ENCODE peak calls at places on chromosomes 12 and 14, in seven cellular contexts. One of them, this sample, is unnamed.

GRCh38 chr14:103008768-103009342 is 48.5 kb downstream of the CDC42BPB start:
- DNase-seq in GM12891: no peak
- DNase-seq in SK-N-SH: no peak
- DNase-seq in K562: no peak
- DNase-seq in GM12878: no peak
- DNase-seq in H1: no peak
- DNase-seq in HepG2: no peak
- DNase-seq in this sample: no peak

GRCh38 chr12:106267535-106267934 is 19.7 kb upstream of the CKAP4 start:
- DNase-seq in H1: no peak
- DNase-seq in SK-N-SH: no peak
- DNase-seq in GM12878: no peak
- DNase-seq in HepG2: no peak
- DNase-seq in GM12891: no peak
- DNase-seq in K562: no peak
- DNase-seq in this sample: no peak

GRCh38 chr12:31368666-31369361 is 42.9 kb upstream of the SINHCAF start:
- DNase-seq in GM12891: no peak
- DNase-seq in GM12878: no peak
- DNase-seq in H1: peak; percentile 56
- DNase-seq in K562: no peak
- DNase-seq in HepG2: no peak
- DNase-seq in SK-N-SH: no peak
- DNase-seq in this sample: no peak

GRCh38 chr12:122366685-122367475 is 55.6 kb downstream of the CLIP1 start:
- DNase-seq in GM12878: no peak
- DNase-seq in SK-N-SH: no peak
- DNase-seq in K562: peak; percentile 46
- DNase-seq in HepG2: peak; percentile 84
- DNase-seq in GM12891: no peak
- DNase-seq in H1: no peak
- DNase-seq in this sample: no peak

GRCh38 chr14:51668870-51669269 is 17.2 kb downstream of the FRMD6 start:
- DNase-seq in HepG2: no peak
- DNase-seq in GM12878: no peak
- DNase-seq in SK-N-SH: no peak
- DNase-seq in GM12891: no peak
- DNase-seq in K562: no peak
- DNase-seq in H1: no peak
- DNase-seq in this sample: no peak

GRCh38 chr14:38210168-38210567 is 2.5 kb downstream of the SSTR1 start:
- DNase-seq in GM12891: no peak
- DNase-seq in K562: no peak
- DNase-seq in H1: no peak
- DNase-seq in GM12878: no peak
- DNase-seq in HepG2: no peak
- DNase-seq in SK-N-SH: no peak
- DNase-seq in this sample: no peak

GRCh38 chr12:68100241-68100640 is 59.3 kb downstream of the IFNG start:
- DNase-seq in SK-N-SH: no peak
- DNase-seq in K562: no peak
- DNase-seq in H1: no peak
- DNase-seq in GM12878: no peak
- DNase-seq in GM12891: no peak
- DNase-seq in HepG2: no peak
- DNase-seq in this sample: no peak

GRCh38 chr12:65525501-65526141 is 247.1 kb downstream of the MSRB3 start:
- DNase-seq in SK-N-SH: no peak
- DNase-seq in GM12891: no peak
- DNase-seq in HepG2: no peak
- DNase-seq in H1: no peak
- DNase-seq in GM12878: no peak
- DNase-seq in K562: no peak
- DNase-seq in this sample: no peak

GRCh38 chr14:94728950-94729349 is 41.0 kb downstream of the GSC start:
- DNase-seq in SK-N-SH: no peak
- DNase-seq in K562: no peak
- DNase-seq in GM12891: no peak
- DNase-seq in HepG2: no peak
- DNase-seq in H1: no peak
- DNase-seq in GM12878: no peak
- DNase-seq in this sample: no peak

GRCh38 chr12:93653712-93654111 is 23.5 kb upstream of the CRADD start:
- DNase-seq in HepG2: no peak
- DNase-seq in GM12891: no peak
- DNase-seq in SK-N-SH: no peak
- DNase-seq in H1: no peak
- DNase-seq in GM12878: no peak
- DNase-seq in K562: no peak
- DNase-seq in this sample: no peak

GRCh38 chr12:123070267-123071081 is 80.4 kb downstream of the PITPNM2 start:
- DNase-seq in GM12878: no peak
- DNase-seq in HepG2: no peak
- DNase-seq in H1: no peak
- DNase-seq in K562: no peak
- DNase-seq in SK-N-SH: peak; percentile 31
- DNase-seq in GM12891: no peak
- DNase-seq in this sample: no peak

GRCh38 chr14:53516261-53516774 is 363.2 kb upstream of the DDHD1 start:
- DNase-seq in GM12878: no peak
- DNase-seq in K562: no peak
- DNase-seq in SK-N-SH: no peak
- DNase-seq in HepG2: no peak
- DNase-seq in H1: no peak
- DNase-seq in GM12891: no peak
- DNase-seq in this sample: no peak

GRCh38 chr14:25945746-25946145 is 652.1 kb downstream of the NOVA1 start:
- DNase-seq in H1: no peak
- DNase-seq in HepG2: no peak
- DNase-seq in K562: no peak
- DNase-seq in GM12891: no peak
- DNase-seq in GM12878: no peak
- DNase-seq in SK-N-SH: no peak
- DNase-seq in this sample: no peak

GRCh38 chr14:51478241-51478640 is 173.5 kb upstream of the FRMD6 start:
- DNase-seq in K562: no peak
- DNase-seq in SK-N-SH: no peak
- DNase-seq in HepG2: no peak
- DNase-seq in GM12878: no peak
- DNase-seq in H1: no peak
- DNase-seq in GM12891: no peak
- DNase-seq in this sample: no peak

GRCh38 chr12:127145929-127146789 is 1120.8 kb upstream of the TMEM132C start:
- DNase-seq in GM12891: no peak
- DNase-seq in K562: peak; percentile 92
- DNase-seq in SK-N-SH: peak; percentile 98
- DNase-seq in H1: no peak
- DNase-seq in HepG2: no peak
- DNase-seq in GM12878: no peak
- DNase-seq in this sample: no peak

GRCh38 chr12:459430-460258 is at the start of gene B4GALNT3:
- DNase-seq in SK-N-SH: peak; percentile 88
- DNase-seq in HepG2: no peak
- DNase-seq in K562: peak; percentile 65
- DNase-seq in GM12891: peak; percentile 53
- DNase-seq in H1: peak; percentile 82
- DNase-seq in GM12878: no peak
- DNase-seq in this sample: peak; percentile 51

GRCh38 chr12:128729628-128730121 is 94.1 kb downstream of the SLC15A4 start:
- DNase-seq in GM12878: no peak
- DNase-seq in K562: no peak
- DNase-seq in SK-N-SH: no peak
- DNase-seq in HepG2: peak; percentile 5
- DNase-seq in H1: no peak
- DNase-seq in GM12891: no peak
- DNase-seq in this sample: no peak

GRCh38 chr14:50311337-50311973 is 574 bp downstream of the L2HGDH start:
- DNase-seq in GM12878: no peak
- DNase-seq in K562: no peak
- DNase-seq in H1: no peak
- DNase-seq in GM12891: no peak
- DNase-seq in HepG2: peak; percentile 5
- DNase-seq in SK-N-SH: peak; percentile 87
- DNase-seq in this sample: no peak

GRCh38 chr12:125406131-125406530 is 340.9 kb downstream of the AACS start:
- DNase-seq in K562: no peak
- DNase-seq in HepG2: no peak
- DNase-seq in GM12878: peak; percentile 33
- DNase-seq in SK-N-SH: no peak
- DNase-seq in H1: no peak
- DNase-seq in GM12891: no peak
- DNase-seq in this sample: no peak

GRCh38 chr14:58171090-58171489 is 19.1 kb upstream of the ARMH4 start:
- DNase-seq in K562: peak; percentile 96
- DNase-seq in GM12878: peak; percentile 42
- DNase-seq in H1: peak; percentile 85
- DNase-seq in GM12891: no peak
- DNase-seq in HepG2: peak; percentile 79
- DNase-seq in SK-N-SH: peak; percentile 70
- DNase-seq in this sample: peak; percentile 26

GRCh38 chr14:54815016-54815415 is 87.6 kb downstream of the GCH1 start:
- DNase-seq in GM12878: no peak
- DNase-seq in H1: no peak
- DNase-seq in GM12891: no peak
- DNase-seq in HepG2: no peak
- DNase-seq in K562: no peak
- DNase-seq in SK-N-SH: no peak
- DNase-seq in this sample: no peak

GRCh38 chr12:82461851-82462250 is 103.5 kb downstream of the METTL25 start:
- DNase-seq in K562: no peak
- DNase-seq in GM12878: no peak
- DNase-seq in H1: no peak
- DNase-seq in GM12891: no peak
- DNase-seq in SK-N-SH: no peak
- DNase-seq in HepG2: no peak
- DNase-seq in this sample: no peak
- TF ChIP-seq TAF1 in K562: no peak
- TF ChIP-seq TAF1 in GM12878: no peak
- TF ChIP-seq TAF1 in H1: no peak
- TF ChIP-seq TAF1 in GM12891: no peak
- TF ChIP-seq TAF1 in SK-N-SH: no peak
- TF ChIP-seq TAF1 in HepG2: no peak
- TF ChIP-seq TAF1 in this sample: no peak

DNA sequence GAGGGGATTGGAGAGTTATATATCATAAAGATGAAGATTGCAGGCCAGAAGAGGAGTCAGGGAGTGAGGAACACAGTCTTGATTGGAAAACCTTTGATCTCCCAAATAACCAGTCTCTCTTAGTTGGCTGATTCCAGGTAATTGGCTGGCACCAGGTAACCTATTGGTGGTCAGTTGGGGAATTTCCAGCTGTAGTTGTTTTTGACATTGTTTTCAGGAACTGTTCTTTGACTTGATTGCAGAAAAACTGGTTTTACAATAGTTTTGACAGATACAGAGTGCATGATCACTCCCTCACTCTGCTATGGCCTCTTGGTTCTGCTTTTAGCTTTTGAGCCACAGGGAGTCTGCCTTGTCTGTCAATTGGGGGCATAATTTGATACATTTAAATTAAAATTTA is 71.6 kb downstream of the ZNF641 start:
- DNase-seq in SK-N-SH: no peak
- DNase-seq in HepG2: no peak
- DNase-seq in GM12878: no peak
- DNase-seq in H1: no peak
- DNase-seq in GM12891: no peak
- DNase-seq in K562: no peak
- DNase-seq in this sample: no peak
- TF ChIP-seq POLR2AphosphoS5 in SK-N-SH: no peak
- TF ChIP-seq POLR2AphosphoS5 in HepG2: no peak
- TF ChIP-seq POLR2AphosphoS5 in GM12878: no peak
- TF ChIP-seq POLR2AphosphoS5 in H1: no peak
- TF ChIP-seq POLR2AphosphoS5 in GM12891: no peak
- TF ChIP-seq POLR2AphosphoS5 in K562: no peak
- TF ChIP-seq POLR2AphosphoS5 in this sample: no peak

DNA sequence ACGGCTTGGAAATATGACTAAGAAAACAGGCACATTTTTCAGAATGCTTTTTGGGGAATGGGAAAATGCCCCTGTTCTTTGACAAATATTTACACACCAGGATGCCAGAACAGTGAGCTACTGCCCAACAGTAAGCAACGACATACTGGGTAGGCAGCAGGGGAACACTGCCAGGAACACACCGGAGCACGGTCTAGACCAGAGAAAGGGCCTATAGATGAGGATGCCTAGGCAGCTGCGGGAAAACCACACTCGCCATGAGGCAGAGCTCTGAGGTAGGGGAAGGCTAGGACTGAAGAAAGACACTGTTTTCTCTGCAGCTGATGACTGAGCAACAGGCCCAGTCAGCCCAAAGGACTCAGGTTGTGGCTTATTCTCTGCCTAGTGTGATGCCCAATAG is 45.9 kb upstream of the COL2A1 start:
- DNase-seq in GM12891: no peak
- DNase-seq in HepG2: no peak
- DNase-seq in H1: no peak
- DNase-seq in GM12878: no peak
- DNase-seq in SK-N-SH: no peak
- DNase-seq in K562: no peak
- DNase-seq in this sample: no peak
- TF ChIP-seq TAF1 in GM12891: no peak
- TF ChIP-seq TAF1 in HepG2: no peak
- TF ChIP-seq TAF1 in H1: no peak
- TF ChIP-seq TAF1 in GM12878: no peak
- TF ChIP-seq TAF1 in SK-N-SH: no peak
- TF ChIP-seq TAF1 in K562: no peak
- TF ChIP-seq TAF1 in this sample: no peak

DNA sequence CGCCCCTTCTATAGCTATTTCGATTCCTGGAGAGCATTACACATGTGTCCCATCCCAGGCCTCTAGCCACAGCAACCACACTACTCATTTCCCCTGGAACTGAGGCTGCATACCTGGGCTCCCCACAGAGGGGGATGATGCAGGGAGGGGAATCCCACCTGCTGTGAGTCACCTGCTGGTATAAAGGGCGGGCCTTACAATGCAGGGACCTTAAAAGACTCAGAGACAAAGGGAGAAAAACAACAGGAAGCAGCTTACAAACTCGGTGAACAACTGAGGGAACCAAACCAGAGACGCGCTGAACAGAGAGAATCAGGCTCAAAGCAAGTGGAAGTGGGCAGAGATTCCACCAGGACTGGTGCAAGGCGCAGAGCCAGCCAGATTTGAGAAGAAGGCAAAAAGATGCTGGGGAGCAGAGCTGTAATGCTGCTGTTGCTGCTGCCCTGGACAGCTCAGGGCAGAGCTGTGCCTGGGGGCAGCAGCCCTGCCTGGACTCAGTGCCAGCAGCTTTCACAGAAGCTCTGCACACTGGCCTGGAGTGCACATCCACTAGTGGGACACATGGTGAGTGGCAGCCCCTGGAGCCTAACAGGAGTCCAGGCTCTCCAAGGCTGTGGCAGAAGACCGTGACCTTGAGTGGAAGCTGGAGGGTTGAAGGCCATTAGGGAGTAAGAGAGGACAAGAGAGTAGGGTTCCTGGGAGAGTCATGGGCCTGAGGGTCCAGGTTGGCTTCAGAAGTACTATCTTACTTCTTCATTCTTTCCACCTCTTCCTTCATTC is at the start of gene IL23A:
- DNase-seq in GM12891: peak; percentile 21
- DNase-seq in GM12878: peak; percentile 61
- DNase-seq in SK-N-SH: no peak
- DNase-seq in K562: no peak
- DNase-seq in HepG2: no peak
- DNase-seq in H1: peak; percentile 74
- DNase-seq in this sample: peak; percentile 42
- TF ChIP-seq POLR2AphosphoS5 in GM12891: peak; percentile 44
- TF ChIP-seq POLR2AphosphoS5 in GM12878: peak; percentile 57
- TF ChIP-seq POLR2AphosphoS5 in SK-N-SH: no peak
- TF ChIP-seq POLR2AphosphoS5 in K562: no peak
- TF ChIP-seq POLR2AphosphoS5 in HepG2: no peak
- TF ChIP-seq POLR2AphosphoS5 in H1: no peak
- TF ChIP-seq POLR2AphosphoS5 in this sample: peak; percentile 65

GRCh38 chr12:8914716-8915526 is 612 bp downstream of the PHC1 start:
- DNase-seq in HepG2: peak; percentile 24
- DNase-seq in GM12891: peak; percentile 67
- DNase-seq in SK-N-SH: peak; percentile 83
- DNase-seq in GM12878: no peak
- DNase-seq in K562: peak; percentile 70
- DNase-seq in H1: peak; percentile 76
- DNase-seq in this sample: peak; percentile 65
- TF ChIP-seq TAF1 in HepG2: no peak
- TF ChIP-seq TAF1 in GM12891: no peak
- TF ChIP-seq TAF1 in SK-N-SH: no peak
- TF ChIP-seq TAF1 in GM12878: no peak
- TF ChIP-seq TAF1 in K562: no peak
- TF ChIP-seq TAF1 in H1: peak; percentile 36
- TF ChIP-seq TAF1 in this sample: no peak

This sample was measured in GM12892.